ENCODE peak calls at places on chromosomes 12 and 14, in five cellular contexts. N, L, I, M and R are unnamed samples.

GRCh38 chr12:102960766-102961487 is 3.5 kb downstream of the ASCL1 start:
- DNase-seq in N (no peak), L (no peak), I (no peak), M (peak), R (no peak)

GRCh38 chr12:132881853-132882252 is 5.6 kb downstream of the CHFR start:
- DNase-seq in N (no peak), L (peak), I (no peak), M (no peak), R (no peak)

GRCh38 chr14:94665121-94665520 is 52.9 kb downstream of the SERPINA3 start:
- DNase-seq in N (no peak), L (peak), I (no peak), M (no peak), R (no peak)

GRCh38 chr12:58171914-58172313 is 230.5 kb downstream of the ATP23 start:
- DNase-seq in N (no peak), L (peak), I (no peak), M (no peak), R (no peak)

GRCh38 chr12:46786774-46787173 is 39.0 kb downstream of the SLC38A4 start:
- DNase-seq in N (no peak), L (peak), I (no peak), M (no peak), R (no peak)

GRCh38 chr12:6465467-6466183 is 4.9 kb downstream of the VAMP1 start:
- DNase-seq in N (no peak), L (peak), I (peak), M (peak), R (no peak)

GRCh38 chr14:43041207-43041606 is 1434.5 kb downstream of the LRFN5 start:
- DNase-seq in N (no peak), L (no peak), I (no peak), M (no peak), R (no peak)

GRCh38 chr12:1056390-1056789 is 65.4 kb downstream of the ERC1 start:
- DNase-seq in N (no peak), L (no peak), I (no peak), M (no peak), R (no peak)

GRCh38 chr12:46535907-46536306 is 163.3 kb upstream of the SLC38A2 start:
- DNase-seq in N (no peak), L (no peak), I (no peak), M (no peak), R (no peak)

GRCh38 chr14:87084908-87085307 is 908.1 kb downstream of the GALC start:
- DNase-seq in N (no peak), L (no peak), I (no peak), M (no peak), R (no peak)

GRCh38 chr12:74424778-74425177 is 112.9 kb upstream of the ATXN7L3B start:
- DNase-seq in N (no peak), L (no peak), I (no peak), M (no peak), R (no peak)

GRCh38 chr14:105023791-105024480 is 3.1 kb upstream of the CDCA4 start:
- DNase-seq in N (no peak), L (peak), I (no peak), M (no peak), R (no peak)

GRCh38 chr12:2287151-2287550 is 234.4 kb downstream of the CACNA1C start:
- DNase-seq in N (no peak), L (no peak), I (no peak), M (no peak), R (no peak)

GRCh38 chr14:32033516-32033915 is 43.6 kb upstream of the ARHGAP5 start:
- DNase-seq in N (no peak), L (no peak), I (no peak), M (no peak), R (no peak)

GRCh38 chr14:64671591-64671990 is 32.6 kb upstream of the PLEKHG3 start:
- DNase-seq in N (no peak), L (peak), I (no peak), M (peak), R (no peak)

GRCh38 chr12:27861428-27862167 is 81.6 kb upstream of the MANSC4 start:
- DNase-seq in N (no peak), L (no peak), I (no peak), M (no peak), R (no peak)

GRCh38 chr12:6367065-6367968 is 8.0 kb downstream of the SCNN1A start:
- DNase-seq in N (no peak), L (no peak), I (peak), M (no peak), R (peak)

GRCh38 chr14:91227183-91227628 is 17.3 kb downstream of the GPR68 start:
- DNase-seq in N (peak), L (no peak), I (no peak), M (no peak), R (peak)

GRCh38 chr12:95624544-95624943 is 73.3 kb upstream of the USP44 start:
- DNase-seq in N (no peak), L (no peak), I (no peak), M (no peak), R (no peak)

GRCh38 chr12:33047666-33048065 is 151.1 kb upstream of the PKP2 start:
- DNase-seq in N (no peak), L (no peak), I (no peak), M (no peak), R (no peak)

GRCh38 chr14:52253503-52253902 is 14.0 kb upstream of the PTGDR start:
- DNase-seq in N (no peak), L (peak), I (no peak), M (no peak), R (no peak)

GRCh38 chr14:100989924-100990323 is 86.4 kb upstream of the RTL1 start:
- DNase-seq in N (no peak), L (no peak), I (no peak), M (no peak), R (no peak)

GRCh38 chr14:100109594-100109955 is 44.4 kb downstream of the EVL start:
- DNase-seq in N (no peak), L (no peak), I (no peak), M (no peak), R (no peak)

GRCh38 chr12:31603546-31604009 is 12.6 kb upstream of the DENND5B start:
- DNase-seq in N (no peak), L (no peak), I (no peak), M (no peak), R (no peak)

GRCh38 chr12:89783321-89784060 is 74.9 kb upstream of the ATP2B1 start:
- DNase-seq in N (no peak), L (peak), I (no peak), M (no peak), R (no peak)

GRCh38 chr14:25007832-25008231 is 42.1 kb downstream of the STXBP6 start:
- DNase-seq in N (no peak), L (no peak), I (no peak), M (no peak), R (no peak)

GRCh38 chr12:80441921-80442320 is 2.1 kb upstream of the PTPRQ start:
- DNase-seq in N (no peak), L (peak), I (no peak), M (no peak), R (no peak)

GRCh38 chr14:39266589-39266870 is 32.8 kb downstream of the MIA2 start:
- DNase-seq in N (no peak), L (peak), I (no peak), M (no peak), R (peak)